ENCODE peak calls at places on chromosomes 16 and 17, in five cellular contexts. C, D, Q, V and S are unnamed samples.

GRCh38 chr17:35942588-35943186 is 826 bp downstream of the LYZL6 start:
- DNase-seq in D (no peak), Q (no peak), V (no peak), C (no peak), S (no peak)

GRCh38 chr16:66899310-66899944 is 19.1 kb downstream of the PDP2 start:
- DNase-seq in V (no peak), C (no peak), Q (no peak), D (no peak), S (no peak)

GRCh38 chr17:16585796-16586195 is 16.8 kb upstream of the ZNF287 start:
- DNase-seq in Q (no peak), V (no peak), C (no peak), D (no peak), S (no peak)

GRCh38 chr17:18157354-18157985 is 26.2 kb upstream of the ALKBH5 start:
- DNase-seq in V (no peak), D (no peak), C (no peak), Q (no peak), S (no peak)

GRCh38 chr17:17626151-17626805 is 34.8 kb upstream of the PEMT start:
- DNase-seq in D (no peak), Q (no peak), V (no peak), C (no peak), S (no peak)

GRCh38 chr16:10988879-10989278 is 44.5 kb downstream of the CLEC16A start:
- DNase-seq in D (no peak), V (no peak), Q (no peak), C (no peak), S (no peak)

GRCh38 chr17:17495448-17496188 is 577 bp downstream of the RASD1 start:
- DNase-seq in D (no peak), Q (no peak), C (no peak), V (no peak), S (peak; percentile 17)

GRCh38 chr17:32298721-32299578 is 33.3 kb downstream of the RHBDL3 start:
- DNase-seq in D (no peak), C (peak; percentile 46), V (no peak), Q (no peak), S (no peak)

GRCh38 chr16:1614226-1615102 is 2.3 kb downstream of the CRAMP1 start:
- DNase-seq in D (peak; percentile 54), C (no peak), V (no peak), Q (peak; percentile 28), S (peak; percentile 23)